ENCODE peak calls at places on chromosome 18, in five cellular contexts. One of them, this sample, is unnamed.

GRCh38 chr18:21341141-21341540 is 99.1 kb downstream of the GREB1L start:
- DNase-seq in WERI-Rb-1: no peak
- DNase-seq in GM13976: no peak
- DNase-seq in neural crest cell: no peak
- DNase-seq in HFF-Myc: no peak
- DNase-seq in this sample: no peak

GRCh38 chr18:28432350-28432749 is 255.4 kb upstream of the CDH2 start:
- DNase-seq in GM13976: no peak
- DNase-seq in WERI-Rb-1: no peak
- DNase-seq in neural crest cell: no peak
- DNase-seq in HFF-Myc: no peak
- DNase-seq in this sample: no peak

GRCh38 chr18:11989174-11989573 is 7.9 kb downstream of the IMPA2 start:
- DNase-seq in GM13976: no peak
- DNase-seq in HFF-Myc: no peak
- DNase-seq in neural crest cell: no peak
- DNase-seq in WERI-Rb-1: no peak
- DNase-seq in this sample: no peak

GRCh38 chr18:25233582-25234362 is 118.2 kb downstream of the ZNF521 start:
- DNase-seq in WERI-Rb-1: no peak
- DNase-seq in GM13976: no peak
- DNase-seq in neural crest cell: no peak
- DNase-seq in HFF-Myc: no peak
- DNase-seq in this sample: no peak

GRCh38 chr18:10878703-10879102 is 270.7 kb downstream of the PIEZO2 start:
- DNase-seq in HFF-Myc: no peak
- DNase-seq in GM13976: peak
- DNase-seq in WERI-Rb-1: no peak
- DNase-seq in neural crest cell: no peak
- DNase-seq in this sample: no peak

GRCh38 chr18:76256897-76257500 is 238.0 kb downstream of the ZNF516 start:
- DNase-seq in GM13976: no peak
- DNase-seq in neural crest cell: no peak
- DNase-seq in WERI-Rb-1: peak
- DNase-seq in HFF-Myc: peak
- DNase-seq in this sample: peak

GRCh38 chr18:22765889-22766288 is 167.2 kb upstream of the RBBP8 start:
- DNase-seq in WERI-Rb-1: peak
- DNase-seq in HFF-Myc: no peak
- DNase-seq in neural crest cell: no peak
- DNase-seq in GM13976: no peak
- DNase-seq in this sample: no peak

GRCh38 chr18:27184115-27185024 is 738 bp downstream of the CHST9 start:
- DNase-seq in neural crest cell: no peak
- DNase-seq in WERI-Rb-1: peak
- DNase-seq in GM13976: peak
- DNase-seq in HFF-Myc: no peak
- DNase-seq in this sample: peak

GRCh38 chr18:39105095-39105494 is 1539.5 kb upstream of the CELF4 start:
- DNase-seq in GM13976: no peak
- DNase-seq in HFF-Myc: no peak
- DNase-seq in WERI-Rb-1: no peak
- DNase-seq in neural crest cell: no peak
- DNase-seq in this sample: no peak

GRCh38 chr18:43161528-43161927 is 46.0 kb upstream of the RIT2 start:
- DNase-seq in HFF-Myc: no peak
- DNase-seq in neural crest cell: no peak
- DNase-seq in WERI-Rb-1: no peak
- DNase-seq in GM13976: no peak
- DNase-seq in this sample: no peak

GRCh38 chr18:40949138-40949949 is 1005.7 kb upstream of the PIK3C3 start:
- DNase-seq in GM13976: no peak
- DNase-seq in HFF-Myc: no peak
- DNase-seq in neural crest cell: no peak
- DNase-seq in WERI-Rb-1: peak
- DNase-seq in this sample: no peak

GRCh38 chr18:58231930-58232329 is 187.9 kb downstream of the NEDD4L start:
- DNase-seq in GM13976: no peak
- DNase-seq in neural crest cell: no peak
- DNase-seq in WERI-Rb-1: no peak
- DNase-seq in HFF-Myc: no peak
- DNase-seq in this sample: no peak
- TF ChIP-seq CTCF in GM13976: no peak
- TF ChIP-seq CTCF in neural crest cell: peak
- TF ChIP-seq CTCF in WERI-Rb-1: peak
- TF ChIP-seq CTCF in HFF-Myc: peak
- TF ChIP-seq CTCF in this sample: no peak

GRCh38 chr18:8520266-8520665 is 89.0 kb upstream of the RAB12 start:
- DNase-seq in HFF-Myc: no peak
- DNase-seq in neural crest cell: no peak
- DNase-seq in WERI-Rb-1: no peak
- DNase-seq in GM13976: no peak
- DNase-seq in this sample: no peak

GRCh38 chr18:8526316-8526715 is 82.9 kb upstream of the RAB12 start:
- DNase-seq in WERI-Rb-1: no peak
- DNase-seq in neural crest cell: no peak
- DNase-seq in GM13976: no peak
- DNase-seq in HFF-Myc: no peak
- DNase-seq in this sample: no peak

GRCh38 chr18:8529609-8530008 is 79.6 kb upstream of the RAB12 start:
- DNase-seq in WERI-Rb-1: no peak
- DNase-seq in HFF-Myc: no peak
- DNase-seq in GM13976: no peak
- DNase-seq in neural crest cell: no peak
- DNase-seq in this sample: no peak

GRCh38 chr18:8522756-8523155 is 86.5 kb upstream of the RAB12 start:
- DNase-seq in GM13976: no peak
- DNase-seq in neural crest cell: no peak
- DNase-seq in WERI-Rb-1: no peak
- DNase-seq in HFF-Myc: no peak
- DNase-seq in this sample: no peak

DNA sequence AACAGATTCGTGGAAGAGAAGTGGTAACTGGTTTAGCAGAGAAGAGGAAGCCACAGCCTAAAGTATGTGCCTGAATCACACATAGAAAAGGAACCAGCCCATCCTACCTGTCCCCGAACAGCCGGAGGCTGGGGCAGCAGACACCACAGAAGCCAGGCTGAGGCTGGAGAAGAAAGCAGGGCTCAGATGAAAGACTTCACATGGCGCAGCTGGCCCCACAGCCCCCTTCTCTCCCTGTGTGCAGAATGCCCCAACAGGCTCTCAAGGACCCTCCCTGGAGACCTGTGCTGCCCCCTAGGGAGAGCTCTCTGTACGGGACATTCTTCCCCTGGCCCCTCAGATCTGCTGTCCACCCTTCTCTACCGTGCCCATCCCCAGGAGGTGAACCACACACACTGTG is 83.5 kb upstream of the RAB12 start:
- DNase-seq in GM13976: no peak
- DNase-seq in neural crest cell: peak
- DNase-seq in WERI-Rb-1: peak
- DNase-seq in HFF-Myc: no peak
- DNase-seq in this sample: peak
- TF ChIP-seq CTCF in GM13976: peak
- TF ChIP-seq CTCF in neural crest cell: no peak
- TF ChIP-seq CTCF in WERI-Rb-1: peak
- TF ChIP-seq CTCF in HFF-Myc: peak
- TF ChIP-seq CTCF in this sample: peak

DNA sequence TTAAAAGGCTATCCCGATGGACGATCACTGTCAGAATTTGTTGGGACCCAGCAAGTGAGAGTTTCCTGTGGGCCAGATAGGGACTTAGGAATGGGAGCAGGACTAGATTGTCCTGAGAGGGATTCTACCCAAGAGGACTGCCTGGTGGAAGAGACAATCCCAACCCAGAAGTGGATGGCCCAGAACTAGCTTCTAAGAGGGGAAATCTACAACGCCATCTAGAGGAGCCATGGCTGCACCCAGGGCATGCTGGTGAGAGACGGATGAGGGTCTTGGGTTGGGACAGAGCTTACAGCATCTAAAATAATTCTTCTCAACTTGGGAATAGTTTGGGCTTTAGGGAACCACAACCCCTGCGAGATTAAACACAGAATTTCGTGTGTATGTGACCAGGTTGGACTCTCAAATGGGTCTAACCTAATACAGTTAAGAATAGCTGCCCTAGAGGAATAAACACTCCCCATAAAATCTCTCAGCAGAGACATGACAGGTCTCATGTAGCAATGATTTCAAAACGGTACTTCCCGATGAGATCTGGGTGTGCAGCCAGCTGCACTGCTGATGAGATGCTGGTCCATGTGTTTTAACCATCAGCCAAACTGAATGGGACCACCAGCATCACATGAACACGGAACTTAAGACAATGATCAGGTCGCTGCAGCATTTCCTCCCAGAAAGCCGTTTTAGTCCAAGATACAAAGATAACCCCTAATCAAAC is 50.8 kb downstream of the CCBE1 start:
- DNase-seq in WERI-Rb-1: no peak
- DNase-seq in neural crest cell: no peak
- DNase-seq in GM13976: no peak
- DNase-seq in HFF-Myc: no peak
- DNase-seq in this sample: no peak
- TF ChIP-seq CTCF in WERI-Rb-1: peak
- TF ChIP-seq CTCF in neural crest cell: no peak
- TF ChIP-seq CTCF in GM13976: peak
- TF ChIP-seq CTCF in HFF-Myc: peak
- TF ChIP-seq CTCF in this sample: no peak

GRCh38 chr18:37588289-37588688 is 22.7 kb upstream of the CELF4 start:
- DNase-seq in WERI-Rb-1: no peak
- DNase-seq in neural crest cell: no peak
- DNase-seq in HFF-Myc: no peak
- DNase-seq in GM13976: no peak
- DNase-seq in this sample: no peak
- TF ChIP-seq CTCF in WERI-Rb-1: peak
- TF ChIP-seq CTCF in neural crest cell: no peak
- TF ChIP-seq CTCF in HFF-Myc: no peak
- TF ChIP-seq CTCF in GM13976: no peak
- TF ChIP-seq CTCF in this sample: no peak

GRCh38 chr18:33541316-33541715 is 36.7 kb upstream of the ASXL3 start:
- DNase-seq in WERI-Rb-1: no peak
- DNase-seq in neural crest cell: no peak
- DNase-seq in HFF-Myc: no peak
- DNase-seq in GM13976: no peak
- DNase-seq in this sample: no peak

GRCh38 chr18:33540392-33540791 is 37.6 kb upstream of the ASXL3 start:
- DNase-seq in WERI-Rb-1: no peak
- DNase-seq in HFF-Myc: no peak
- DNase-seq in neural crest cell: no peak
- DNase-seq in GM13976: no peak
- DNase-seq in this sample: no peak

GRCh38 chr18:33532978-33533377 is 45.0 kb upstream of the ASXL3 start:
- DNase-seq in neural crest cell: no peak
- DNase-seq in HFF-Myc: no peak
- DNase-seq in WERI-Rb-1: no peak
- DNase-seq in GM13976: no peak
- DNase-seq in this sample: no peak

GRCh38 chr18:33536904-33537303 is 41.1 kb upstream of the ASXL3 start:
- DNase-seq in HFF-Myc: no peak
- DNase-seq in GM13976: no peak
- DNase-seq in neural crest cell: no peak
- DNase-seq in WERI-Rb-1: no peak
- DNase-seq in this sample: no peak
- TF ChIP-seq CTCF in HFF-Myc: no peak
- TF ChIP-seq CTCF in GM13976: no peak
- TF ChIP-seq CTCF in neural crest cell: no peak
- TF ChIP-seq CTCF in WERI-Rb-1: no peak
- TF ChIP-seq CTCF in this sample: no peak

DNA sequence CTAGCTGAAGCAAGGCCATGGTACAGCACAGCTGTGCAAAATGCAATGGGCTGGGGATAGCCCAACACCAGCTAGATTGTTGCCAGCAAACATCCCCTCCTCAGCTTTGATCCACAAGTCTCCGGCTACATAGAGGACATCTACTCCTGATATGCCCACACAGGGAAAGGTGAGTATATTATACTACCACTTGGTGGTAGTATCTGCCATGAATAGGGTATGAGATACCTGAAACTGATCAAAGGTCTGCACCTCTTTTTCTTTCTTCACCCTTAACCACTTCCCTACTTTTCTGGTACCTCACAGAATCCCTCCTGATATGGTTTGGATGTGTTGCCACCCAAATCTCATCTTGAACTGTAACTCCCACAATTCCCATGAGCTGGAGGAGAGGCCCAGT is 279.8 kb downstream of the TXNL1 start:
- DNase-seq in neural crest cell: no peak
- DNase-seq in HFF-Myc: no peak
- DNase-seq in WERI-Rb-1: no peak
- DNase-seq in GM13976: no peak
- DNase-seq in this sample: no peak
- TF ChIP-seq CTCF in neural crest cell: no peak
- TF ChIP-seq CTCF in HFF-Myc: no peak
- TF ChIP-seq CTCF in WERI-Rb-1: peak
- TF ChIP-seq CTCF in GM13976: no peak
- TF ChIP-seq CTCF in this sample: no peak

GRCh38 chr18:37467002-37467401 is 98.6 kb downstream of the CELF4 start:
- DNase-seq in neural crest cell: no peak
- DNase-seq in GM13976: no peak
- DNase-seq in WERI-Rb-1: no peak
- DNase-seq in HFF-Myc: no peak
- DNase-seq in this sample: no peak

GRCh38 chr18:37476611-37477295 is 88.8 kb downstream of the CELF4 start:
- DNase-seq in WERI-Rb-1: no peak
- DNase-seq in neural crest cell: no peak
- DNase-seq in HFF-Myc: no peak
- DNase-seq in GM13976: no peak
- DNase-seq in this sample: no peak

GRCh38 chr18:37476182-37476581 is 89.4 kb downstream of the CELF4 start:
- DNase-seq in WERI-Rb-1: peak
- DNase-seq in HFF-Myc: no peak
- DNase-seq in GM13976: peak
- DNase-seq in neural crest cell: peak
- DNase-seq in this sample: peak

GRCh38 chr18:37470986-37471385 is 94.6 kb downstream of the CELF4 start:
- DNase-seq in WERI-Rb-1: no peak
- DNase-seq in neural crest cell: no peak
- DNase-seq in HFF-Myc: no peak
- DNase-seq in GM13976: no peak
- DNase-seq in this sample: no peak

DNA sequence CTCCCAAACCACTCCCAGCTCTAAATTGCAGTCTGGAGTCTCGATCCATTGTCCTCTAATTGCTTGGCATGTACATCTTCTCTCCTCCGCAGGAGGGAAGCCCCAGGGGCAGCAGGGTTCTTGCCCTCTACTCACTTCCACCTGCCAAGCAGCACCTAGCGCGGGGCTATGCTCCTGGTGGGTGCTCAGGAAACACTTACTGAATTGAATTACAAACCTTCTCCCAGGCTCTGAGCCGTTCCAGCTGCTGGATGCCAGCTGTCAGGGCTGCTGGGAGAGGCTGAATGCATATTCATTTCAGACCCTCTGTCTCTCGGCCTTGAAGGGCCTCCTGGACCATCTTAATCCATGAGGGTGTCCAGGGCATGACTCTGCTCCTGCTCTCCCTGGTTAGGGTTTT is 94.0 kb downstream of the CELF4 start:
- DNase-seq in neural crest cell: no peak
- DNase-seq in GM13976: no peak
- DNase-seq in HFF-Myc: no peak
- DNase-seq in WERI-Rb-1: peak
- DNase-seq in this sample: no peak
- TF ChIP-seq CTCF in neural crest cell: no peak
- TF ChIP-seq CTCF in GM13976: no peak
- TF ChIP-seq CTCF in HFF-Myc: no peak
- TF ChIP-seq CTCF in WERI-Rb-1: no peak
- TF ChIP-seq CTCF in this sample: no peak

GRCh38 chr18:58998421-58999203 is 133.9 kb downstream of the ZNF532 start:
- DNase-seq in GM13976: peak
- DNase-seq in neural crest cell: no peak
- DNase-seq in WERI-Rb-1: no peak
- DNase-seq in HFF-Myc: no peak
- DNase-seq in this sample: no peak
- TF ChIP-seq CTCF in GM13976: no peak
- TF ChIP-seq CTCF in neural crest cell: no peak
- TF ChIP-seq CTCF in WERI-Rb-1: no peak
- TF ChIP-seq CTCF in HFF-Myc: no peak
- TF ChIP-seq CTCF in this sample: no peak

This sample was measured in nephron progenitor cell.